ENCODE peak calls at places on chromosomes 11 and 22, in four cellular contexts. I is left ventricle myocardium inferior, E is tibial nerve, G is colonic mucosa. T is an unnamed sample.

GRCh38 chr11:2210366-2211112 is 38.9 kb upstream of the TH start:
- DNase-seq in G (peak; percentile 27), E (no peak), I (no peak), T (peak; percentile 9)

GRCh38 chr11:101555366-101555765 is 28.4 kb downstream of the TRPC6 start:
- DNase-seq in G (no peak), E (no peak), I (no peak), T (no peak)

GRCh38 chr11:134349802-134350355 is 18.1 kb downstream of the GLB1L2 start:
- DNase-seq in I (no peak), G (no peak), E (no peak), T (no peak)

GRCh38 chr11:66316849-66317251 is at the start of gene CD248:
- DNase-seq in E (peak; percentile 58), G (peak; percentile 47), I (peak; percentile 87), T (no peak)

GRCh38 chr22:43187171-43188099 is 501 bp upstream of the TTLL12 start:
- DNase-seq in G (peak; percentile 98), E (peak; percentile 88), I (peak; percentile 96), T (peak; percentile 99)

GRCh38 chr22:41242396-41243117 is 1.8 kb upstream of the CHADL start:
- DNase-seq in G (no peak), E (no peak), I (no peak), T (no peak)

GRCh38 chr11:74546752-74547151 is 45.6 kb upstream of the POLD3 start:
- DNase-seq in I (no peak), G (peak; percentile 89), E (no peak), T (no peak)

GRCh38 chr11:2652857-2653643 is 46.7 kb downstream of the KCNQ1OT1 start:
- DNase-seq in G (peak; percentile 15), I (no peak), E (no peak), T (no peak)

GRCh38 chr22:25205847-25206246 is 6.2 kb downstream of the CRYBB3 start:
- DNase-seq in I (no peak), G (no peak), E (no peak), T (no peak)

T was measured in lower leg skin.